ENCODE peak calls at places on chromosome 16, in six cellular contexts. M is A549, W is colonic mucosa, R is uterus, E is mammary epithelial cell, U is adrenal gland. Y is an unnamed sample.

GRCh38 chr16:59748531-59748930 is 1014.4 kb upstream of the GOT2 start:
- DNase-seq in M (no peak), W (no peak), R (no peak), E (no peak), U (no peak), Y (peak; percentile 62)

GRCh38 chr16:4016648-4017047 is 99.6 kb downstream of the ADCY9 start:
- DNase-seq in M (no peak), W (no peak), R (no peak), E (no peak), U (no peak), Y (no peak)

GRCh38 chr16:70805380-70805779 is 4.4 kb upstream of the VAC14 start:
- DNase-seq in M (no peak), W (no peak), R (no peak), E (peak; percentile 45), U (no peak), Y (no peak)

GRCh38 chr16:85369741-85370528 is 243.2 kb upstream of the GSE1 start:
- DNase-seq in M (peak; percentile 79), W (peak; percentile 82), R (peak; percentile 53), E (no peak), U (peak; percentile 78), Y (peak; percentile 93)

GRCh38 chr16:6153901-6154300 is 1056.3 kb upstream of the EEF2KMT start:
- DNase-seq in M (no peak), W (no peak), R (no peak), E (no peak), U (no peak), Y (no peak)

GRCh38 chr16:379183-379960 is 2.4 kb downstream of the PGAP6 start:
- DNase-seq in M (no peak), W (peak; percentile 88), R (no peak), E (no peak), U (no peak), Y (peak; percentile 96)

GRCh38 chr16:21175397-21175796 is 16.9 kb downstream of the LDAF1 start:
- DNase-seq in M (no peak), W (peak; percentile 57), R (no peak), E (no peak), U (no peak), Y (no peak)

GRCh38 chr16:54431997-54432367 is 145.4 kb upstream of the IRX3 start:
- DNase-seq in M (no peak), W (no peak), R (no peak), E (no peak), U (no peak), Y (no peak)

GRCh38 chr16:31093132-31093703 is 1.4 kb downstream of the VKORC1 start:
- DNase-seq in M (no peak), W (peak; percentile 34), R (no peak), E (peak; percentile 50), U (no peak), Y (peak; percentile 87)

GRCh38 chr16:89922884-89923639 is at the start of gene TUBB3:
- DNase-seq in M (peak; percentile 94), W (peak; percentile 63), R (peak; percentile 56), E (peak; percentile 72), U (peak; percentile 71), Y (peak; percentile 93)
- TF ChIP-seq CTCF in M (no peak), W (no peak), R (no peak), E (no peak), U (no peak), Y (peak; percentile 23)

GRCh38 chr16:58460219-58460610 is 39.7 kb upstream of the NDRG4 start:
- DNase-seq in M (no peak), W (no peak), R (no peak), E (no peak), U (no peak), Y (no peak)
- H3K4me1 ChIP-seq in M (peaks cover 56% of the 10 kb centered on the region), W (peaks cover 7% of the 10 kb centered on the region), R (no peaks in the 10 kb centered on the region), E (peaks cover 15% of the 10 kb centered on the region), U (peaks cover 54% of the 10 kb centered on the region), Y (peaks cover 3% of the 10 kb centered on the region)

GRCh38 chr16:61435356-61435755 is 600.9 kb downstream of the CDH8 start:
- DNase-seq in M (no peak), W (no peak), R (no peak), E (no peak), U (no peak), Y (no peak)

GRCh38 chr16:61432421-61432820 is 603.8 kb downstream of the CDH8 start:
- DNase-seq in M (no peak), W (no peak), R (no peak), E (no peak), U (no peak), Y (no peak)
- TF ChIP-seq CTCF in M (no peak), W (no peak), R (no peak), E (peak; percentile 2), U (no peak), Y (peak; percentile 51)

GRCh38 chr16:2511128-2511785 is 2.5 kb upstream of the ATP6V0C start:
- DNase-seq in M (no peak), W (peak; percentile 69), R (peak; percentile 87), E (no peak), U (no peak), Y (no peak)

GRCh38 chr16:2507052-2507678 is 6.6 kb upstream of the ATP6V0C start:
- DNase-seq in M (no peak), W (no peak), R (no peak), E (no peak), U (no peak), Y (no peak)

GRCh38 chr16:2505695-2506094 is 8.1 kb upstream of the ATP6V0C start:
- DNase-seq in M (no peak), W (no peak), R (no peak), E (no peak), U (no peak), Y (no peak)

GRCh38 chr16:2508722-2509400 is 4.9 kb upstream of the ATP6V0C start:
- DNase-seq in M (no peak), W (no peak), R (no peak), E (no peak), U (no peak), Y (no peak)

DNA sequence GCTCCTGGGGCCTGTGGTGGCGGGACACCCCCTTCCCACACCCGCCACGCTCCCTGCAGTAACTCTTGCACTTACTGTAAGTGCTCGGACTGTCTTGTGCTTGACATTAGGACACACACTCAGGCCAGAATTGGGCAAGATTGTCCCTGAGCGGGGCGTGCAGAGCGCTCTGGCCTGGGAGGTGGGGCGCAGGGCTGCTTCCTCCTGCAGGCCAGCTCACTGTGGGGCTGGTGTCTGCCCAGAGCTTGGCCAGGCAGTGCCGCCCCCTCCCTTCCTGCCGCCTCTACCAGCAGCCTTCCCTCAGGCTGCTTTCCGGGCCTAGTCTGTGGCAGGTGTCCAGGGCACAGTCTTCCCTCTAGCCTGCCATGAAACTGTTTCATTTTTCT is 6.1 kb upstream of the ATP6V0C start:
- DNase-seq in M (no peak), W (no peak), R (no peak), E (no peak), U (no peak), Y (no peak)
- H3K4me1 ChIP-seq in M (peaks cover 8% of the 10 kb centered on the region), W (peaks cover 3% of the 10 kb centered on the region), R (peaks cover 2% of the 10 kb centered on the region), E (no peaks in the 10 kb centered on the region), U (peaks cover 16% of the 10 kb centered on the region), Y (peaks cover 3% of the 10 kb centered on the region)

GRCh38 chr16:84308120-84308519 is 13.4 kb downstream of the WFDC1 start:
- DNase-seq in M (peak; percentile 64), W (peak; percentile 51), R (peak; percentile 31), E (no peak), U (no peak), Y (peak; percentile 91)
- TF ChIP-seq CTCF in M (peak; percentile 64), W (peak; percentile 57), R (peak; percentile 16), E (peak; percentile 50), U (no peak), Y (peak; percentile 86)

DNA sequence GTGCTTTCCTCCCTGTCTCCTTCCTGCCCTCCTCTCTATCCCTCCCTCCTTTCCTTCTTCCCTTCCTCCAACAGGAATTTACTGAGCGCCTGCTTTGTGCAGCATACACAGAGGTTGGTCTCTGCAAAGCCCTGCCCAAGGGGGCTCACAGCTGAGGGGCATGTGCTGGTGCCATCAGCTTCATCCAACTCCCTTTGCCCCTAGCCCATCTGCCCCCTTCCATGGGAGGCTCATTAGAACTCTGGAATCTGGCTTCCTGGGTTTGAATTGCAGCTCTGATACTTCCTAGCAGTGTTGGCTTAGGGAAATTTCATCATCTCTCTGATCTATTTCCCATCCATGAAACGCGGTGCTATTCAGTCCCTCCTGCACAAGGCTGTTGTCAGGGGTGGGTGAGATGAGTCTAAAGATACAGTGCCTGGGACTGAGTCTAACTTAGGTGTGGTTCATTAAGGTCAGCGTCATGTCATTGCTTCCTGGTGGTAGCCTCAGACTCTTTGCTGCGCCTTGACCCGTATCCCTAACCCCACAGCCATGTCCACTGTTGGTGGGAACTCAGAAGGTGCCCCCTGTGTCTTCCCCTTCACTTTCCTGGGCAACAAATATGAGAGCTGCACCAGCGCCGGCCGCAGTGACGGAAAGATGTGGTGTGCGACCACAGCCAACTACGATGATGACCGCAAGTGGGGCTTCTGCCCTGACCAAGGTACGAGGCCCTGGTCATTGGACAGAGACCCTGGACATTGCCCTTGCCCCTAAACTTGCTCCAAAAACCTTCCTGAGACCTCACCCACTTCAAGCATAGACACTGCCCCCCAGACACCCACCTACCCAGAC is 10.3 kb downstream of the MMP2 start:
- DNase-seq in M (no peak), W (no peak), R (no peak), E (no peak), U (no peak), Y (peak; percentile 30)
- H3K4me1 ChIP-seq in M (no peaks in the 10 kb centered on the region), W (no peaks in the 10 kb centered on the region), R (peaks cover 2% of the 10 kb centered on the region), E (no peaks in the 10 kb centered on the region), U (no peaks in the 10 kb centered on the region), Y (no peaks in the 10 kb centered on the region)

DNA sequence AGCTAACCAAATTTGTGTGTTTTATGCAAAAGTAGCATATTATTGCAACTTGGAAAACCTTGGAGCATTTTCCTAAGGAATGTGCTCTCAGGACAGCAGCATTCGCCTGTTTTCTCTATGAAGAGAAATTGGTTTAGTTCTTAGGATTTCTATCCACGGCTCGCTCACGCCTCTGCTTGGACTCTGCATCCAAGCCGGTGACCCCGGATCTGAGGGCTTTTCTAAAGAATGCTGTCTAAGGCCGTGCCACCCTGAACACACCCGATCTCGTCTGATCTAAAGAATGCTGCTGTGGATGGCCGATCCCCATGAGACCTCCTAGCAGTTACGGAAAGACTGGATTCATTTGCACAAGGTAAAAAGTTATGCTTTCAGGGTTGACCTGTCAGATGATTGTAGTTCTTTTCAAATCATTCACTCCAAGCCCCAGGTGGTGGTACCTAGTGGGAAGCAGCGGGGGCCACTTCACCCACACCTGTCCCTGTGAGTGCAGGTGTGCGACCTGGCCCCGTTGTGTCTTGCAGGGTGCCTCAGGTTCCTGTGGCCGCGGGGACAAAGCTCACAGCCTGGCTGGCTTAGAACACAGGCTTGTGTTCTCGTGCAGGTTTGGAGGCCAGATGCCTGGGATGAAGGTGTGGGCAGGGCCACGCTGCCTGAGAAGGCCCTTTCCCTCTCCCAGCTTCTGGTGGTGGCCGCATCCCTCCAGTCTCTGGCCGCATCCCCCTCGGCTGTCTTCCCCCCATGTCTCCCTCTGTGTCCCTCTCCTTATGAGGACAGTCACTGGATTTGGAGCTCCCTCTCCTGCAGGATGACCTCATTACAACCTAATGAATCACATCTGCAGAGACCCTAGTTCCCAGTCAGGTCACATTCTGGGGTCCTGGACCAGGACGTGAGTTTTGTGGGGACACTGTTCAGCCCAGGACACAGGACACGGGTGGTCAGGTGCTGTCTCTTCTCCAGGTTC is 71.1 kb downstream of the BANP start:
- DNase-seq in M (no peak), W (no peak), R (peak; percentile 11), E (no peak), U (no peak), Y (no peak)
- TF ChIP-seq CTCF in M (no peak), W (no peak), R (no peak), E (no peak), U (no peak), Y (no peak)

GRCh38 chr16:86432691-86433090 is 77.6 kb upstream of the FOXF1 start:
- DNase-seq in M (no peak), W (peak; percentile 54), R (no peak), E (no peak), U (no peak), Y (no peak)
- H3K4me1 ChIP-seq in M (no peaks in the 10 kb centered on the region), W (no peaks in the 10 kb centered on the region), R (no peaks in the 10 kb centered on the region), E (no peaks in the 10 kb centered on the region), U (no peaks in the 10 kb centered on the region), Y (no peaks in the 10 kb centered on the region)

GRCh38 chr16:75305364-75306101 is 54.1 kb upstream of the BCAR1 start:
- DNase-seq in M (peak; percentile 97), W (peak; percentile 90), R (peak; percentile 76), E (peak; percentile 100), U (peak; percentile 92), Y (peak; percentile 70)
- TF ChIP-seq CTCF in M (no peak), W (no peak), R (no peak), E (peak; percentile 33), U (no peak), Y (no peak)